ENCODE peak calls at places on chromosomes 13 and 19, in four cellular contexts. One of them, this sample, is unnamed.

GRCh38 chr13:89375839-89376238 is 1704.7 kb downstream of the SLITRK5 start:
- DNase-seq in H1: no peak
- DNase-seq in mesendoderm: no peak
- DNase-seq in H9: no peak
- DNase-seq in this sample: peak

GRCh38 chr19:23957660-23958281 is 43.1 kb downstream of the ZNF726 start:
- DNase-seq in mesendoderm: no peak
- DNase-seq in H1: no peak
- DNase-seq in H9: no peak
- DNase-seq in this sample: peak

GRCh38 chr19:16922592-16922934 is 33.8 kb downstream of the F2RL3 start:
- DNase-seq in H1: no peak
- DNase-seq in mesendoderm: no peak
- DNase-seq in H9: no peak
- DNase-seq in this sample: no peak

GRCh38 chr19:32407004-32407992 is 1.7 kb downstream of the DPY19L3 start:
- DNase-seq in H9: no peak
- DNase-seq in mesendoderm: peak
- DNase-seq in H1: no peak
- DNase-seq in this sample: peak

GRCh38 chr19:12325690-12326089 is 7.7 kb downstream of the ZNF563 start:
- DNase-seq in H1: no peak
- DNase-seq in H9: no peak
- DNase-seq in mesendoderm: no peak
- DNase-seq in this sample: no peak

GRCh38 chr13:33045829-33046592 is 29.8 kb downstream of the KL start:
- DNase-seq in mesendoderm: no peak
- DNase-seq in H9: no peak
- DNase-seq in H1: no peak
- DNase-seq in this sample: no peak

GRCh38 chr19:12723643-12724426 is at the start of gene TNPO2:
- DNase-seq in H1: peak
- DNase-seq in H9: peak
- DNase-seq in mesendoderm: peak
- DNase-seq in this sample: peak

GRCh38 chr19:45038931-45039893 is at the start of gene CLASRP:
- DNase-seq in H9: peak
- DNase-seq in H1: peak
- DNase-seq in mesendoderm: peak
- DNase-seq in this sample: peak

GRCh38 chr19:18388328-18389094 is 2.6 kb downstream of the GDF15 start:
- DNase-seq in H9: peak
- DNase-seq in mesendoderm: peak
- DNase-seq in H1: peak
- DNase-seq in this sample: no peak

GRCh38 chr19:14416743-14417214 is 2.4 kb downstream of the DDX39A start:
- DNase-seq in mesendoderm: no peak
- DNase-seq in H9: no peak
- DNase-seq in H1: no peak
- DNase-seq in this sample: no peak

GRCh38 chr13:56886398-56886797 is 254.3 kb upstream of the PRR20A start:
- DNase-seq in H1: no peak
- DNase-seq in H9: no peak
- DNase-seq in mesendoderm: no peak
- DNase-seq in this sample: no peak

GRCh38 chr19:34269968-34270621 is 15.7 kb downstream of the GARRE1 start:
- DNase-seq in H1: no peak
- DNase-seq in mesendoderm: peak
- DNase-seq in H9: peak
- DNase-seq in this sample: peak

GRCh38 chr19:11806354-11807098 is 7.5 kb upstream of the ZNF440 start:
- DNase-seq in H9: no peak
- DNase-seq in H1: no peak
- DNase-seq in mesendoderm: no peak
- DNase-seq in this sample: no peak

GRCh38 chr19:8490395-8490760 is 12.1 kb downstream of the PRAM1 start:
- DNase-seq in H1: no peak
- DNase-seq in mesendoderm: no peak
- DNase-seq in H9: no peak
- DNase-seq in this sample: no peak
- H4K5ac ChIP-seq in H1: no peak
- H4K5ac ChIP-seq in mesendoderm: no peak
- H4K5ac ChIP-seq in H9: no peak
- H4K5ac ChIP-seq in this sample: no peak

GRCh38 chr13:36346222-36347083 is at the start of gene SPART:
- DNase-seq in H9: peak
- DNase-seq in H1: peak
- DNase-seq in mesendoderm: peak
- DNase-seq in this sample: peak

GRCh38 chr13:36343766-36344165 is 2.4 kb downstream of the SPART start:
- DNase-seq in mesendoderm: no peak
- DNase-seq in H1: no peak
- DNase-seq in H9: no peak
- DNase-seq in this sample: no peak

GRCh38 chr13:36344173-36344572 is 2.0 kb downstream of the SPART start:
- DNase-seq in H1: no peak
- DNase-seq in H9: no peak
- DNase-seq in mesendoderm: peak
- DNase-seq in this sample: peak

GRCh38 chr13:36344886-36345437 is 1.2 kb downstream of the SPART start:
- DNase-seq in mesendoderm: no peak
- DNase-seq in H1: no peak
- DNase-seq in H9: no peak
- DNase-seq in this sample: no peak

DNA sequence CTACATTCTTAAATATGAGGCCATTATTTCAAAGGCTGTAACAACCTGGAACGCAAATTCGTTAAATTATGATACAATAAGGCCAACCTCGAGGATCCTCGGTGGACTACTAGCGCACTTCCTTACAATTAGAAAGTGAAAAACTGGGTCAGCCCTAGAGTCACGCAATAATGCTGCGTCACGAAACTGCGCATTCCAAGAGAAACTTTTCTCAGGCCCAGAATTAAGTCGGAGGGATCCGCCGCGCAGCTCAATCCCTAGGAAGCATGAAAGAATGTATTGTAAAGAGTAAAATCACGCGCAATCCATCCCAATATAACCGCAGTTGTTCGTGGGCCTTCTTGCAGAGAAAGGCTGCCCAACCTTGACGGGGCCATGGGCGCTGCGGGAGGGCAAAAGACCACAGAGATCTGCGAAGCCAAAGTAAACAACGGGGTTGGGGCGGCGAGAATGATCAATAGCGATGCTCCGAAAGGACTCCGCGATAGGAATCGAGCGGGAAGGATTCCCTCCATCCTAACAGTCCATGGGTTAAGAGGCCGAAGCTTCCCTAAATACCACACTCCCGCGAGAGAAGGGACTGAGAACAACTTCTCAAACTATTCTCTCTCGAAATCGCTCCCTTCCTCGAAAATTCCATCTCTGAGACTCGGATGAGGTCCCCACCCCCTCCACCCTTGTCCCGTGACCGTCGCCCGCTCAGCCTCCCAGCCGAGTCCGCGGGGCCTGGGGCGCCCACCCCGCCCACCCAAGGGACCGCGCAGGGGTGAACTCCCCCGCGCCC is 564 bp downstream of the SPART start:
- DNase-seq in mesendoderm: peak
- DNase-seq in H9: peak
- DNase-seq in H1: peak
- DNase-seq in this sample: peak
- H4K5ac ChIP-seq in mesendoderm: peak
- H4K5ac ChIP-seq in H9: peak
- H4K5ac ChIP-seq in H1: peak
- H4K5ac ChIP-seq in this sample: peak

GRCh38 chr19:55913643-55914268 is 18.4 kb downstream of the NLRP13 start:
- DNase-seq in mesendoderm: no peak
- DNase-seq in H9: no peak
- DNase-seq in H1: no peak
- DNase-seq in this sample: no peak
- H4K5ac ChIP-seq in mesendoderm: no peak
- H4K5ac ChIP-seq in H9: no peak
- H4K5ac ChIP-seq in H1: no peak
- H4K5ac ChIP-seq in this sample: no peak

DNA sequence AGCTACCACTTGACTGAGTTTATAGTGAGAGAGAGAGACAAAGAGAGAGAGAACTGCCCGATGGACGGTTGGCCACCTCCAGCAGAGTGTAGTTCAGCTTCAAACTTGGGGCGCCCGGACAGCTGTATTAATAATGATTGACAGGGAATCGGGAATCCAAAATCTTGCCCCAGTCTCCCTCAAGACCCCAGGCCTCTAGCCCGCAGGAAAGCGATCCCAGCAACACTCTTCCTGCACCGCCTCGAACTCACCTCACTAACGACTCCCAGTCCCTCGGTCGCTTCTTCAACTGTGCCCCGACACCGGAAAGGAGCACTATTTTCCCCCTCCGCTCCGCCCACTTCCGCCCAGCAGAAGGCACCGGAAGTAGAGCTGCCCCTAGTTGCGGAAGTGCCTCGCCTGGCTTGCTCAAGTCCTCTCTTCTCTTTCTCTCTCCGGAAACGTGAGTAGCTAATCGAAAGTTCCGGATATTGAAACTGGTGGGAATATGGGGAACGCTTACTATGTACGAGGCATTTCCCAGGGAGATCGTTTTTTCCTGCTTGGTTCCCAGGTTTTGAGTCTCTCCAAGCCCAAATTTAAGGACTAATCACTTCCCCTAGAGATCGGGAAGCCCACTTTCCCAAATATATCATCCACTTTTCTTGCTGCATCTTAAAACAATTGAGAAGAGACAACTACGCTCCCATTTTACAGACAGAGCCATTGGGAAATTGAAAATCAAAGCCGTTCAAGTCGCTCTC is at the start of gene NOSIP:
- DNase-seq in H9: peak
- DNase-seq in H1: peak
- DNase-seq in mesendoderm: peak
- DNase-seq in this sample: peak
- H4K5ac ChIP-seq in H9: no peak
- H4K5ac ChIP-seq in H1: no peak
- H4K5ac ChIP-seq in mesendoderm: peak
- H4K5ac ChIP-seq in this sample: peak

GRCh38 chr13:51035469-51035868 is 75.6 kb downstream of the C13orf42 start:
- DNase-seq in mesendoderm: no peak
- DNase-seq in H9: no peak
- DNase-seq in H1: peak
- DNase-seq in this sample: no peak
- H4K5ac ChIP-seq in mesendoderm: no peak
- H4K5ac ChIP-seq in H9: no peak
- H4K5ac ChIP-seq in H1: no peak
- H4K5ac ChIP-seq in this sample: no peak

GRCh38 chr19:22526661-22527272 is 104.6 kb upstream of the ZNF98 start:
- DNase-seq in H1: no peak
- DNase-seq in mesendoderm: no peak
- DNase-seq in H9: no peak
- DNase-seq in this sample: no peak
- H4K5ac ChIP-seq in H1: no peak
- H4K5ac ChIP-seq in mesendoderm: no peak
- H4K5ac ChIP-seq in H9: no peak
- H4K5ac ChIP-seq in this sample: no peak